ENCODE peak calls at places on chromosomes 16 and 17, in six cellular contexts. L, T, I, U, P and V are unnamed samples. For H3K4me1, the result is how much of the 10 kb centered on the place peaks cover.

GRCh38 chr17:41773190-41773588 is 13.3 kb downstream of the JUP start:
- DNase-seq in L (no peak), P (peak), T (peak), I (no peak), U (no peak), V (no peak)

GRCh38 chr17:35808240-35808961 is 883 bp upstream of the TAF15 start:
- DNase-seq in I (no peak), L (no peak), U (no peak), P (no peak), T (peak), V (no peak)

GRCh38 chr16:81478876-81479496 is 34.4 kb downstream of the CMIP start:
- DNase-seq in P (no peak), L (no peak), I (no peak), U (peak), T (no peak), V (no peak)

GRCh38 chr16:27264151-27264550 is 4.4 kb downstream of the NSMCE1 start:
- DNase-seq in U (no peak), T (no peak), P (no peak), I (no peak), L (no peak), V (no peak)

GRCh38 chr16:85712841-85713240 is 24.1 kb upstream of the GINS2 start:
- DNase-seq in L (no peak), T (no peak), P (no peak), I (no peak), U (no peak), V (no peak)

GRCh38 chr17:29059281-29059680 is 16.3 kb downstream of the PIPOX start:
- DNase-seq in I (no peak), U (no peak), P (no peak), L (no peak), T (no peak), V (no peak)

GRCh38 chr17:7589204-7589868 is 558 bp downstream of the SOX15 start:
- DNase-seq in U (no peak), P (peak), I (peak), L (peak), T (peak), V (peak)

GRCh38 chr17:41910701-41911391 is 7.9 kb downstream of the ACLY start:
- DNase-seq in P (no peak), I (no peak), U (no peak), T (no peak), L (no peak), V (no peak)

GRCh38 chr16:648071-648785 is 937 bp upstream of the WDR90 start:
- DNase-seq in I (no peak), P (peak), L (no peak), T (peak), U (no peak), V (peak)

GRCh38 chr17:17304521-17304985 is 1.4 kb downstream of the NT5M start:
- DNase-seq in T (no peak), L (peak), P (peak), I (peak), U (no peak), V (peak)

GRCh38 chr17:32696426-32696825 is 180.5 kb downstream of the MYO1D start:
- DNase-seq in P (no peak), U (no peak), L (no peak), I (no peak), T (no peak), V (no peak)

GRCh38 chr16:80171746-80172145 is 369.0 kb upstream of the DYNLRB2 start:
- DNase-seq in U (no peak), L (no peak), I (no peak), T (no peak), P (no peak), V (no peak)

GRCh38 chr17:67127925-67128324 is 83.6 kb downstream of the CACNG1 start:
- DNase-seq in L (no peak), U (no peak), P (no peak), T (no peak), I (no peak), V (no peak)

GRCh38 chr16:82156761-82157654 is 13.0 kb downstream of the MPHOSPH6 start:
- DNase-seq in L (no peak), I (no peak), U (no peak), T (no peak), P (no peak), V (no peak)

GRCh38 chr17:31281061-31281460 is 16.0 kb downstream of the OMG start:
- DNase-seq in P (no peak), L (no peak), T (no peak), U (no peak), I (no peak), V (no peak)

GRCh38 chr16:15483857-15484256 is 49.5 kb downstream of the BMERB1 start:
- DNase-seq in L (no peak), P (no peak), U (no peak), I (no peak), T (no peak), V (no peak)

GRCh38 chr16:80974649-80975376 is 31.9 kb downstream of the CMC2 start:
- DNase-seq in T (peak), P (peak), I (no peak), L (no peak), U (no peak), V (no peak)

GRCh38 chr16:13110124-13110796 is 208.9 kb downstream of the SHISA9 start:
- DNase-seq in L (no peak), U (no peak), T (peak), P (no peak), I (no peak), V (no peak)

GRCh38 chr17:62093188-62094155 is 28.4 kb upstream of the MED13 start:
- DNase-seq in I (no peak), T (no peak), U (no peak), L (no peak), P (no peak), V (no peak)

GRCh38 chr17:8338806-8339205 is 834 bp upstream of the ODF4 start:
- DNase-seq in I (no peak), P (no peak), U (no peak), T (peak), L (no peak), V (no peak)

GRCh38 chr16:70737377-70738082 is 51.7 kb upstream of the MTSS2 start:
- DNase-seq in T (no peak), P (peak), U (no peak), I (peak), L (peak), V (peak)

DNA sequence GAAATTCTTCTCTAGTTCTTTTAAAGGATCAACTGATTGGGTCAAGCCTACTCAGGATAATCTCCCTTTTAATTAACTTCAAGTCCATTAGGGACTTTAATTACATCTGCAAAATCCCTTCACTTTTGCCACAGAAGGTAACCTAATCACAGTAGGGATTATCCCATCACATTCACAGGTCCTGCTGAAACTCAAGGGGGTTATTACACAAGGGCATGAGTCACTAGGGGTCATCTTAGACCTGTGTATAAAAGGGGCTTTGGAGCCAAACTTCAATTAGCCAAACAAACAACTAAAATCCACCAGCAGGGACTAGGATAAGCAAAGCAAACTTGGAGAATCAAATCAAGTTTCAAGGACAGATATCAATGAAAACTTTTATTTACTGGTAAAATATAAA is 19.4 kb downstream of the CIAPIN1 start:
- DNase-seq in L (no peak), P (no peak), U (no peak), I (no peak), T (no peak), V (no peak)
- H3K4me1 ChIP-seq in L (under half), P (under half), U (under half), I (under half), T (under half), V (under half)

DNA sequence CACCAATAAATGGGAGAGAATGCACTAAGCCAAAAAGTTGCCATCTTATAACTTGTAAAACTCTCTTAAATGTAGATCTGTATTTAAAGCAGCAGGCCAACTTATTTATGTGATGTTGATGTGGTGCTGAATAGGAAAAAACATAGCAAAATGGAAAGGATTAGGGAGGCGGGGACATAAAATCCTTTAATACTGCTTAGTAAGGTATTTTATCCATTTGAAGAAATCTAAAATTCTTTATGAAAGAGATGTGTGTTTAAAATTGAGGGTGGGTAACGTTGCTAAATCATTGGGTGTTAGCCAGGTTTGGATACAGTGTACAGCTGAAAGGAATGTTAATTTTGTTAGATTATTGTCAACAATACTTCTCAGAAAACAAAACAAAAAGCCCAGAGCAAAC is 14.3 kb downstream of the SNTB2 start:
- DNase-seq in U (no peak), I (no peak), T (no peak), L (no peak), P (no peak), V (no peak)
- H3K27ac ChIP-seq in U (peak), I (no peak), T (no peak), L (no peak), P (no peak), V (no peak)

GRCh38 chr17:27776882-27777624 is 23.3 kb downstream of the NOS2 start:
- DNase-seq in U (no peak), I (no peak), L (no peak), P (no peak), T (no peak), V (no peak)
- H3K4me1 ChIP-seq in U (under half), I (under half), L (under half), P (under half), T (under half), V (under half)

GRCh38 chr17:2734939-2735338 is 14.5 kb downstream of the CCDC92B start:
- DNase-seq in T (no peak), L (no peak), P (no peak), I (no peak), U (no peak), V (no peak)
- H3K27ac ChIP-seq in T (no peak), L (no peak), P (no peak), I (no peak), U (no peak), V (no peak)

DNA sequence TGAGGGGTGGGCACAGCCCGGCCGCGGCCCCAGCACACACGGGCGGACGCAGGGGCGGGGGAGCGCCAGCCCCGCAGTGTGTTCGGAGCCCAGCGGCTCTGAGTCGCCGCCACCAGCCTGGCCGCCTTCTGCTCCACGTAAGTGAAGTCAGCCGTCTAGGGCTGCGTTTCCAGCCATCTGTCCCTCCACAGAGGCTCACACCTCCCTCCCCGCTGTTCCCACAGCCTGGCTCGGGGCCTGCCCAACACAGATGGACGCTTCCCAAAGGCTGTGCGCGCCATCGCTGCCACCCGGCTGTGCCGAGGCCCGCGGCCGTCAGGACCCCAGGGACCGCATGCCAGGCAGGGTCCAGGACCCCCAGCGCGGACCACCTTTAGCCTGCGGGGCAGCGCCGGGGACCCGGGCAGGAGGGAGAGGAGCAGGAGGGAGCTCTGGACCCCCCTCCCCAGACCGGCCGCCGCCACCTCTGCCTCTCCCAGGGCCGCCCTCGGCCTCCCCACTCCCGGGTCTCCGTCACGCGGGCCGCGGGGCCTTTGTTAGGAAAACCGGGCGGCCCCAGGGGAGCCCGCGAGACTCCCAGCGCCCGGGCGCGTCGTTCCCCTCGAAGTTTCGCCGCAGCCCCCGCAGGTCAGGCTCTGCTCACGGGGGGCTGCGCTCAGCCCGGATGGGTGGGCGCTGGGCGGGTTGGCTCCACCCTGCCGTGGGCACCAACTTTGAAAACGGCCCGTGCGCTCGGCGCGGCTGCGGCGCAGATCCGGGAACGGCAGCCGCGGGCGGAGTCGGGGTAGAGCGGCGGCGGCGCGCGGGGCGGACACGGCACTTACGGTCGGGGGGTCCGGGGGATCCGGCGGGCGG is 36.6 kb downstream of the CBFA2T3 start:
- DNase-seq in P (peak), U (no peak), L (no peak), I (peak), T (peak), V (no peak)
- H3K4me1 ChIP-seq in P (under half), U (half or more), L (under half), I (under half), T (under half), V (under half)

GRCh38 chr16:4678596-4678995 is 14.8 kb upstream of the NUDT16L1 start:
- DNase-seq in U (no peak), L (no peak), I (no peak), T (no peak), P (no peak), V (no peak)
- H3K27ac ChIP-seq in U (no peak), L (no peak), I (no peak), T (no peak), P (peak), V (no peak)

GRCh38 chr16:29816694-29817441 is 916 bp downstream of the PAGR1 start:
- DNase-seq in I (peak), T (peak), P (peak), L (no peak), U (no peak), V (peak)

GRCh38 chr16:29819506-29819905 is 756 bp upstream of the MVP start:
- DNase-seq in U (no peak), I (no peak), T (no peak), L (no peak), P (no peak), V (no peak)

GRCh38 chr16:29820271-29820701 is at the start of gene MVP:
- DNase-seq in P (no peak), L (no peak), U (no peak), I (peak), T (no peak), V (no peak)

GRCh38 chr16:29815793-29816693 is at the start of gene PAGR1:
- DNase-seq in T (peak), I (peak), L (peak), P (peak), U (peak), V (peak)

GRCh38 chr16:29818082-29818481 is 2.1 kb downstream of the PAGR1 start:
- DNase-seq in P (no peak), T (no peak), I (no peak), L (no peak), U (no peak), V (no peak)
- H3K4me1 ChIP-seq in P (under half), T (under half), I (under half), L (half or more), U (half or more), V (half or more)

DNA sequence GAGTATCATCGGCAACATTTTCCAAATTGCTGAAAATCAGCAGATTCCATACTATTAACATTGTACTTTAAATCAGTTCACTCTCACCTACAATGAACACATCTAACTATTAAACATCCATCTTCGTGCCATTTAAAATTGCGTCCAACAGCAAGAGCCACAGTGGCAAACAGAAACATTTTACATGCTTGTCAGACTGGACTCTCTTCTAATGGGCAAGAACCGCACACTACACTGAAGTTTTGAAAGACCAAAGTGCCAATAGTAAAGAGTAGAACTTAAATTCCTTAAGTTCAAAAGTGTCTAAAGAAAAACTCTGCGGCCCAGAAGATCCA is 652 bp downstream of the RPS15A start:
- DNase-seq in P (no peak), L (no peak), T (no peak), I (no peak), U (no peak), V (no peak)
- H3K27ac ChIP-seq in P (peak), L (peak), T (peak), I (peak), U (peak), V (peak)

DNA sequence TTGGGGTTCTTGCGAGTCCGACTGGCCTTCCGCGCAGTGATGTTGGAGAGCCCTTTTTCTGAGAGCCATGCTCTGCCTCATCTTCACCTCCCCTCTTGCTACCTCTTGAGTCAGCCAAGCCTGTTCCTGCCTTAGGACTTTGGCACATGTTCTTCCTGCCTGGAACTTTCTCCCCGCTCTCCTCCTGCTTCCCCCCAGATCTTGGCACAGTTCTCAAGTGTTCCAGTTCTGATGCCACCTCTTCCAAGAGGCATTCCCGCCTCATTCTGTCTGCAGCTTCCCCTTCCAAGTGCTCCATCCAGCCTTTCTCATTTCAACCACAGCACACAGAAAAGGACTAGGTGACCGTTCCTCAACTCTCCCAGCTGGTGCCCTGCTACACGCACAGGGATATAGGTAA is 7.7 kb downstream of the AKAP1 start:
- DNase-seq in P (no peak), I (no peak), U (no peak), L (no peak), T (peak), V (no peak)
- H3K4me1 ChIP-seq in P (under half), I (under half), U (under half), L (under half), T (under half), V (under half)